ENCODE peak calls at places on chromosomes 4 and X, in five cellular contexts. One of them, this sample, is unnamed.

GRCh38 chr4:158458271-158458895 is 63.3 kb upstream of the RXFP1 start:
- DNase-seq in foreskin keratinocyte: peak; percentile 97
- DNase-seq in uterus: no peak
- DNase-seq in A549: no peak
- DNase-seq in activated T-helper 9 cell treated with anti-CD3 and anti-CD28 coated beads, Interleukin-2, amount 50 U/mL, for 16 hours: no peak
- DNase-seq in this sample: no peak

GRCh38 chr4:26458104-26458503 is 32.2 kb downstream of the CCKAR start:
- DNase-seq in foreskin keratinocyte: no peak
- DNase-seq in A549: no peak
- DNase-seq in uterus: no peak
- DNase-seq in activated T-helper 9 cell treated with anti-CD3 and anti-CD28 coated beads, Interleukin-2, amount 50 U/mL, for 16 hours: no peak
- DNase-seq in this sample: no peak

GRCh38 chr4:89539374-89539773 is 231.8 kb upstream of the GPRIN3 start:
- DNase-seq in A549: peak; percentile 73
- DNase-seq in foreskin keratinocyte: no peak
- DNase-seq in activated T-helper 9 cell treated with anti-CD3 and anti-CD28 coated beads, Interleukin-2, amount 50 U/mL, for 16 hours: no peak
- DNase-seq in uterus: no peak
- DNase-seq in this sample: no peak

GRCh38 chrX:136597954-136598353 is 50.0 kb upstream of the CD40LG start:
- DNase-seq in foreskin keratinocyte: no peak
- DNase-seq in uterus: no peak
- DNase-seq in activated T-helper 9 cell treated with anti-CD3 and anti-CD28 coated beads, Interleukin-2, amount 50 U/mL, for 16 hours: no peak
- DNase-seq in A549: no peak
- DNase-seq in this sample: no peak

GRCh38 chr4:57612279-57612678 is 502.1 kb upstream of the IGFBP7 start:
- DNase-seq in A549: peak; percentile 1
- DNase-seq in uterus: no peak
- DNase-seq in foreskin keratinocyte: no peak
- DNase-seq in activated T-helper 9 cell treated with anti-CD3 and anti-CD28 coated beads, Interleukin-2, amount 50 U/mL, for 16 hours: no peak
- DNase-seq in this sample: no peak

GRCh38 chr4:55447826-55448225 is 52.1 kb downstream of the TMEM165 start:
- DNase-seq in foreskin keratinocyte: no peak
- DNase-seq in A549: no peak
- DNase-seq in activated T-helper 9 cell treated with anti-CD3 and anti-CD28 coated beads, Interleukin-2, amount 50 U/mL, for 16 hours: no peak
- DNase-seq in uterus: no peak
- DNase-seq in this sample: no peak

GRCh38 chr4:2416564-2417195 is 1.8 kb downstream of the ZFYVE28 start:
- DNase-seq in uterus: no peak
- DNase-seq in activated T-helper 9 cell treated with anti-CD3 and anti-CD28 coated beads, Interleukin-2, amount 50 U/mL, for 16 hours: no peak
- DNase-seq in foreskin keratinocyte: no peak
- DNase-seq in A549: no peak
- DNase-seq in this sample: peak; percentile 73

GRCh38 chr4:173139561-173139960 is 29.1 kb upstream of the GALNT7 start:
- DNase-seq in uterus: no peak
- DNase-seq in foreskin keratinocyte: no peak
- DNase-seq in activated T-helper 9 cell treated with anti-CD3 and anti-CD28 coated beads, Interleukin-2, amount 50 U/mL, for 16 hours: no peak
- DNase-seq in A549: no peak
- DNase-seq in this sample: no peak

GRCh38 chr4:99447079-99447478 is 11.9 kb upstream of the ADH7 start:
- DNase-seq in uterus: no peak
- DNase-seq in activated T-helper 9 cell treated with anti-CD3 and anti-CD28 coated beads, Interleukin-2, amount 50 U/mL, for 16 hours: no peak
- DNase-seq in foreskin keratinocyte: peak; percentile 75
- DNase-seq in A549: peak; percentile 72
- DNase-seq in this sample: no peak

GRCh38 chrX:80354966-80355465 is 65.2 kb upstream of the TENT5D start:
- DNase-seq in foreskin keratinocyte: no peak
- DNase-seq in A549: no peak
- DNase-seq in activated T-helper 9 cell treated with anti-CD3 and anti-CD28 coated beads, Interleukin-2, amount 50 U/mL, for 16 hours: no peak
- DNase-seq in uterus: no peak
- DNase-seq in this sample: no peak

GRCh38 chrX:101287402-101287801 is 3.7 kb downstream of the TAF7L start:
- DNase-seq in uterus: no peak
- DNase-seq in A549: peak; percentile 50
- DNase-seq in activated T-helper 9 cell treated with anti-CD3 and anti-CD28 coated beads, Interleukin-2, amount 50 U/mL, for 16 hours: no peak
- DNase-seq in foreskin keratinocyte: peak; percentile 31
- DNase-seq in this sample: peak; percentile 67

GRCh38 chr4:74394476-74395136 is 29.7 kb downstream of the EREG start:
- DNase-seq in A549: no peak
- DNase-seq in uterus: no peak
- DNase-seq in foreskin keratinocyte: no peak
- DNase-seq in activated T-helper 9 cell treated with anti-CD3 and anti-CD28 coated beads, Interleukin-2, amount 50 U/mL, for 16 hours: no peak
- DNase-seq in this sample: no peak

GRCh38 chr4:30653291-30653690 is 66.9 kb upstream of the PCDH7 start:
- DNase-seq in uterus: no peak
- DNase-seq in A549: no peak
- DNase-seq in activated T-helper 9 cell treated with anti-CD3 and anti-CD28 coated beads, Interleukin-2, amount 50 U/mL, for 16 hours: no peak
- DNase-seq in foreskin keratinocyte: peak; percentile 14
- DNase-seq in this sample: no peak

GRCh38 chr4:129862461-129862860 is 766.5 kb downstream of the C4orf33 start:
- DNase-seq in A549: no peak
- DNase-seq in foreskin keratinocyte: no peak
- DNase-seq in activated T-helper 9 cell treated with anti-CD3 and anti-CD28 coated beads, Interleukin-2, amount 50 U/mL, for 16 hours: no peak
- DNase-seq in uterus: no peak
- DNase-seq in this sample: no peak

GRCh38 chr4:54676062-54676461 is 18.3 kb downstream of the KIT start:
- DNase-seq in activated T-helper 9 cell treated with anti-CD3 and anti-CD28 coated beads, Interleukin-2, amount 50 U/mL, for 16 hours: no peak
- DNase-seq in uterus: no peak
- DNase-seq in A549: no peak
- DNase-seq in foreskin keratinocyte: no peak
- DNase-seq in this sample: no peak

GRCh38 chrX:132490086-132490419 is 1.2 kb upstream of the MBNL3 start:
- DNase-seq in uterus: no peak
- DNase-seq in A549: no peak
- DNase-seq in foreskin keratinocyte: peak; percentile 1
- DNase-seq in activated T-helper 9 cell treated with anti-CD3 and anti-CD28 coated beads, Interleukin-2, amount 50 U/mL, for 16 hours: no peak
- DNase-seq in this sample: no peak

GRCh38 chr4:173516621-173517612 is 13.1 kb downstream of the HAND2 start:
- DNase-seq in activated T-helper 9 cell treated with anti-CD3 and anti-CD28 coated beads, Interleukin-2, amount 50 U/mL, for 16 hours: no peak
- DNase-seq in A549: no peak
- DNase-seq in foreskin keratinocyte: no peak
- DNase-seq in uterus: peak; percentile 36
- DNase-seq in this sample: no peak

GRCh38 chr4:101071241-101071640 is 276.1 kb downstream of the PPP3CA start:
- DNase-seq in foreskin keratinocyte: no peak
- DNase-seq in uterus: no peak
- DNase-seq in activated T-helper 9 cell treated with anti-CD3 and anti-CD28 coated beads, Interleukin-2, amount 50 U/mL, for 16 hours: no peak
- DNase-seq in A549: no peak
- DNase-seq in this sample: no peak

GRCh38 chrX:111003118-111003517 is 92.9 kb upstream of the PAK3 start:
- DNase-seq in activated T-helper 9 cell treated with anti-CD3 and anti-CD28 coated beads, Interleukin-2, amount 50 U/mL, for 16 hours: no peak
- DNase-seq in A549: no peak
- DNase-seq in foreskin keratinocyte: no peak
- DNase-seq in uterus: no peak
- DNase-seq in this sample: no peak

GRCh38 chr4:123284166-123284565 is 112.4 kb upstream of the SPRY1 start:
- DNase-seq in activated T-helper 9 cell treated with anti-CD3 and anti-CD28 coated beads, Interleukin-2, amount 50 U/mL, for 16 hours: no peak
- DNase-seq in uterus: no peak
- DNase-seq in A549: no peak
- DNase-seq in foreskin keratinocyte: no peak
- DNase-seq in this sample: no peak

GRCh38 chr4:109406337-109406931 is 27.2 kb upstream of the SEC24B start:
- DNase-seq in uterus: no peak
- DNase-seq in A549: peak; percentile 57
- DNase-seq in activated T-helper 9 cell treated with anti-CD3 and anti-CD28 coated beads, Interleukin-2, amount 50 U/mL, for 16 hours: no peak
- DNase-seq in foreskin keratinocyte: peak; percentile 49
- DNase-seq in this sample: peak; percentile 67

GRCh38 chrX:133495464-133496391 is 80.4 kb upstream of the GPC4 start:
- DNase-seq in activated T-helper 9 cell treated with anti-CD3 and anti-CD28 coated beads, Interleukin-2, amount 50 U/mL, for 16 hours: no peak
- DNase-seq in uterus: peak; percentile 81
- DNase-seq in foreskin keratinocyte: no peak
- DNase-seq in A549: no peak
- DNase-seq in this sample: peak; percentile 53

GRCh38 chrX:16185725-16186136 is 18.4 kb downstream of the MAGEB17 start:
- DNase-seq in foreskin keratinocyte: peak; percentile 62
- DNase-seq in uterus: no peak
- DNase-seq in A549: peak; percentile 39
- DNase-seq in activated T-helper 9 cell treated with anti-CD3 and anti-CD28 coated beads, Interleukin-2, amount 50 U/mL, for 16 hours: no peak
- DNase-seq in this sample: no peak

GRCh38 chr4:87339440-87339839 is 16.8 kb upstream of the HSD17B13 start:
- DNase-seq in A549: no peak
- DNase-seq in uterus: no peak
- DNase-seq in activated T-helper 9 cell treated with anti-CD3 and anti-CD28 coated beads, Interleukin-2, amount 50 U/mL, for 16 hours: no peak
- DNase-seq in foreskin keratinocyte: no peak
- DNase-seq in this sample: no peak

GRCh38 chr4:3766791-3767561 is 791 bp downstream of the ADRA2C start:
- DNase-seq in activated T-helper 9 cell treated with anti-CD3 and anti-CD28 coated beads, Interleukin-2, amount 50 U/mL, for 16 hours: no peak
- DNase-seq in A549: no peak
- DNase-seq in uterus: peak; percentile 62
- DNase-seq in foreskin keratinocyte: no peak
- DNase-seq in this sample: no peak

GRCh38 chrX:39309721-39310152 is 508.5 kb downstream of the MID1IP1 start:
- DNase-seq in activated T-helper 9 cell treated with anti-CD3 and anti-CD28 coated beads, Interleukin-2, amount 50 U/mL, for 16 hours: no peak
- DNase-seq in foreskin keratinocyte: peak; percentile 1
- DNase-seq in uterus: peak; percentile 64
- DNase-seq in A549: peak; percentile 1
- DNase-seq in this sample: no peak

GRCh38 chr4:87521757-87522374 is 7.3 kb downstream of the SPARCL1 start:
- DNase-seq in activated T-helper 9 cell treated with anti-CD3 and anti-CD28 coated beads, Interleukin-2, amount 50 U/mL, for 16 hours: no peak
- DNase-seq in A549: peak; percentile 5
- DNase-seq in foreskin keratinocyte: peak; percentile 91
- DNase-seq in uterus: no peak
- DNase-seq in this sample: no peak

GRCh38 chr4:131091896-131092295 is 1995.9 kb downstream of the C4orf33 start:
- DNase-seq in foreskin keratinocyte: peak; percentile 35
- DNase-seq in A549: peak; percentile 45
- DNase-seq in uterus: no peak
- DNase-seq in activated T-helper 9 cell treated with anti-CD3 and anti-CD28 coated beads, Interleukin-2, amount 50 U/mL, for 16 hours: no peak
- DNase-seq in this sample: no peak